ENCODE peak calls at places on chromosomes 5 and 9, in eight cellular contexts. O is H54, P is IMR-90, B is transverse colon, E is breast epithelium, S is tibial nerve, N is GM12878, T is stomach. U is an unnamed sample.

GRCh38 chr9:88991066-88992030 is at the start of gene S1PR3:
- DNase-seq in O (peak; percentile 82), E (no peak), S (peak; percentile 29), T (peak; percentile 64), P (no peak), N (no peak), B (peak; percentile 31), U (no peak)

GRCh38 chr5:71701409-71701808 is 17.7 kb upstream of the CARTPT start:
- DNase-seq in B (no peak), S (no peak), P (no peak), E (no peak), O (no peak), N (no peak), T (no peak), U (no peak)

GRCh38 chr5:181088289-181088688 is 42.7 kb downstream of the OR2V1 start:
- DNase-seq in E (no peak), P (no peak), B (no peak), N (no peak), T (no peak), S (no peak), O (peak; percentile 49), U (no peak)

GRCh38 chr5:118832974-118833373 is 155.4 kb downstream of the DTWD2 start:
- DNase-seq in O (no peak), S (no peak), N (no peak), E (no peak), P (no peak), B (no peak), T (no peak), U (no peak)

GRCh38 chr5:103582364-103582763 is 19.8 kb upstream of the NUDT12 start:
- DNase-seq in O (no peak), N (peak; percentile 5), P (peak; percentile 50), B (peak; percentile 20), E (no peak), T (no peak), S (no peak), U (no peak)

GRCh38 chr5:134466241-134467069 is 54.8 kb upstream of the CDKN2AIPNL start:
- DNase-seq in S (peak; percentile 99), N (no peak), O (peak; percentile 79), T (peak; percentile 97), B (peak; percentile 99), E (peak; percentile 98), P (peak; percentile 55), U (peak; percentile 46)

GRCh38 chr5:124000558-124000957 is 488.6 kb downstream of the CSNK1G3 start:
- DNase-seq in B (no peak), P (no peak), N (no peak), S (no peak), O (no peak), T (no peak), E (no peak), U (no peak)

GRCh38 chr9:136545966-136546696 is at the start of gene NOTCH1:
- DNase-seq in O (peak; percentile 99), N (peak; percentile 80), E (peak; percentile 92), B (peak; percentile 94), T (peak; percentile 93), S (peak; percentile 69), P (peak; percentile 87), U (peak; percentile 93)

GRCh38 chr9:99690573-99690972 is 131.1 kb upstream of the NR4A3 start:
- DNase-seq in E (no peak), P (no peak), T (no peak), O (no peak), S (no peak), B (no peak), N (no peak), U (no peak)

GRCh38 chr9:130138791-130139190 is 33.4 kb upstream of the NCS1 start:
- DNase-seq in P (peak; percentile 97), B (peak; percentile 45), E (no peak), O (no peak), S (peak; percentile 72), T (no peak), N (no peak), U (no peak)
- TF ChIP-seq POLR2A in P (peak; percentile 5), B (no peak), E (no peak), O (no peak), S (no peak), T (no peak), N (no peak), U (no peak)

GRCh38 chr5:82277613-82277986 is 554 bp downstream of the RPS23 start:
- DNase-seq in S (no peak), O (no peak), B (no peak), E (no peak), N (no peak), T (no peak), P (no peak), U (no peak)

GRCh38 chr5:82272957-82273356 is 5.2 kb downstream of the RPS23 start:
- DNase-seq in E (no peak), P (no peak), O (no peak), N (no peak), S (no peak), T (no peak), B (no peak), U (no peak)

GRCh38 chr5:82276800-82277612 is 1.1 kb downstream of the RPS23 start:
- DNase-seq in P (no peak), T (no peak), O (no peak), N (no peak), E (no peak), B (no peak), S (no peak), U (no peak)

GRCh38 chr5:82274343-82275266 is 3.5 kb downstream of the RPS23 start:
- DNase-seq in T (no peak), N (no peak), S (no peak), B (no peak), O (no peak), E (no peak), P (no peak), U (no peak)

GRCh38 chr5:82275267-82275664 is 2.9 kb downstream of the RPS23 start:
- DNase-seq in E (no peak), S (no peak), B (no peak), O (no peak), P (no peak), N (no peak), T (no peak), U (no peak)
- TF ChIP-seq POLR2A in E (no peak), S (no peak), B (no peak), O (no peak), P (no peak), N (no peak), T (no peak), U (peak; percentile 61)

GRCh38 chr9:35904966-35905781 is 828 bp upstream of the HRCT1 start:
- DNase-seq in N (no peak), O (no peak), P (peak; percentile 74), S (no peak), T (no peak), E (no peak), B (peak; percentile 69), U (no peak)

GRCh38 chr9:35907732-35908483 is 1.4 kb upstream of the SPAAR start:
- DNase-seq in O (peak; percentile 60), S (peak; percentile 82), T (peak; percentile 47), N (no peak), E (no peak), B (peak; percentile 70), P (peak; percentile 88), U (no peak)

GRCh38 chr9:35908484-35909125 is 685 bp upstream of the SPAAR start:
- DNase-seq in T (no peak), E (no peak), B (no peak), S (peak; percentile 53), P (peak; percentile 66), O (no peak), N (no peak), U (no peak)

GRCh38 chr9:35905912-35906679 is at the start of gene HRCT1:
- DNase-seq in T (peak; percentile 96), P (peak; percentile 94), S (peak; percentile 91), B (peak; percentile 95), N (no peak), E (peak; percentile 96), O (peak; percentile 60), U (no peak)

DNA sequence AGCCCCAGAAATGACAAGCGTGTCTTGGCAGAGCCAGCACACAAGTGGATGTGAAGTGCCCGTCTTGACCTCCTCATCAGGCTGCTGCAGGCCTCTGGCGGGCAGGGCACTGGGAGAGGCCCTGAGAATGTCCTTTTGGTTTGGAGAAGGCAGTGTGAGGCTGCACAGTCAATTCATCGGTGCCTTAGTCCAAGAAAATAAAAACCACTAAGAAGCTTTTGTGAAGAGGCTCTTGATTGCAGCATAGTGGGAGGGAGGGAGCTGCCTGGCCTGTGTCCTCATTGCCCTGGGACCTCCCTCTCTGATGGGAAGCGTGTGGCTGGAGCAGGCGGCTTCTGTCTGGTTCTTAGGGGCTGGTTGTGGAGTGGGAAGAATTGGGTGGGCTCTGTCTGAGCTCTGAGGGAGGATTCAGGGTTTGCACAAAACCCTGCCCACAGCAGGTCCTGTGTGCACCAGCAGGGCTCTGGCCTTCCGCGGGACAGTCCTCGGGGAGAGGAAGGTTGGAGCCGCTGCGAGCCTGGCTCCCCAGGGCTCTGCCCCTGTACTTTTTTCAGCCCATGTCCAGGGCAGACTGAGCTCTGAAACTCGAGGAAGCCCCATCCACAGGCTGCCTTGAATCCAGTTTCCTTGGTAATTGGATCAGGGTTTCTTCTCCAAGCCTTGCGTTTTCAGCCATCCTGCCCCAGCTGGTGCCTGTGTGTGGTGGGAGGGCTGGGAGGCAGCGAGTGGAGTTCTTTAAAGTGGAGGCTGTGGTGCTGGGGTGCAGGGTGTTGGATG is 1.1 kb downstream of the HRCT1 start:
- DNase-seq in E (no peak), O (no peak), T (no peak), P (peak; percentile 75), B (peak; percentile 65), S (peak; percentile 75), N (no peak), U (no peak)
- TF ChIP-seq POLR2A in E (no peak), O (no peak), T (no peak), P (no peak), B (peak; percentile 41), S (peak; percentile 52), N (no peak), U (no peak)

GRCh38 chr5:179196420-179197079 is 136.4 kb downstream of the ZNF354C start:
- DNase-seq in P (no peak), O (no peak), T (no peak), E (no peak), B (no peak), N (no peak), S (no peak), U (no peak)
- TF ChIP-seq POLR2A in P (no peak), O (no peak), T (no peak), E (no peak), B (no peak), N (no peak), S (no peak), U (no peak)